ENCODE peak calls at places on chromosome 18, in eight cellular contexts. V is astrocyte of the spinal cord, R is A549, A is left ventricle myocardium inferior, E is heart right ventricle, B is uterus, J is BE2C, Q is cardiac muscle cell. N is an unnamed sample.

GRCh38 chr18:43061816-43062215 is 53.7 kb downstream of the RIT2 start:
- DNase-seq in V (no peak), R (no peak), A (no peak), E (no peak), B (no peak), J (no peak), Q (no peak), N (no peak)

GRCh38 chr18:52334896-52335295 is 5.1 kb upstream of the DCC start:
- DNase-seq in V (peak; percentile 82), R (no peak), A (no peak), E (no peak), B (no peak), J (no peak), Q (no peak), N (no peak)

GRCh38 chr18:46388295-46388694 is 268.7 kb downstream of the LOXHD1 start:
- DNase-seq in V (no peak), R (no peak), A (no peak), E (no peak), B (no peak), J (no peak), Q (no peak), N (no peak)

GRCh38 chr18:48407358-48407757 is 1.8 kb downstream of the ZBTB7C start:
- DNase-seq in V (no peak), R (no peak), A (no peak), E (no peak), B (no peak), J (no peak), Q (no peak), N (no peak)

GRCh38 chr18:72799106-72799505 is 68.7 kb downstream of the NETO1 start:
- DNase-seq in V (no peak), R (no peak), A (no peak), E (no peak), B (no peak), J (no peak), Q (no peak), N (no peak)

GRCh38 chr18:29383311-29384273 is 1206.7 kb upstream of the CDH2 start:
- DNase-seq in V (peak; percentile 72), R (no peak), A (no peak), E (no peak), B (no peak), J (no peak), Q (no peak), N (peak; percentile 13)

GRCh38 chr18:9172506-9173127 is 36.0 kb downstream of the ANKRD12 start:
- DNase-seq in V (no peak), R (no peak), A (no peak), E (no peak), B (no peak), J (no peak), Q (no peak), N (peak; percentile 10)

GRCh38 chr18:51622676-51623075 is 425.2 kb upstream of the MEX3C start:
- DNase-seq in V (no peak), R (no peak), A (no peak), E (no peak), B (no peak), J (peak; percentile 34), Q (no peak), N (no peak)

GRCh38 chr18:3342628-3343027 is 80.7 kb downstream of the MYL12B start:
- DNase-seq in V (no peak), R (no peak), A (no peak), E (no peak), B (no peak), J (no peak), Q (no peak), N (no peak)

GRCh38 chr18:9629709-9630108 is 15.3 kb upstream of the PPP4R1 start:
- DNase-seq in V (peak; percentile 26), R (no peak), A (no peak), E (no peak), B (no peak), J (no peak), Q (no peak), N (peak; percentile 76)

GRCh38 chr18:10544093-10544748 is 18.4 kb downstream of the NAPG start:
- DNase-seq in V (no peak), R (no peak), A (no peak), E (no peak), B (no peak), J (no peak), Q (no peak), N (no peak)

GRCh38 chr18:63949068-63949737 is at the start of gene HMSD:
- DNase-seq in V (peak; percentile 50), R (peak; percentile 40), A (peak; percentile 52), E (no peak), B (peak; percentile 25), J (peak; percentile 55), Q (peak; percentile 62), N (no peak)

DNA sequence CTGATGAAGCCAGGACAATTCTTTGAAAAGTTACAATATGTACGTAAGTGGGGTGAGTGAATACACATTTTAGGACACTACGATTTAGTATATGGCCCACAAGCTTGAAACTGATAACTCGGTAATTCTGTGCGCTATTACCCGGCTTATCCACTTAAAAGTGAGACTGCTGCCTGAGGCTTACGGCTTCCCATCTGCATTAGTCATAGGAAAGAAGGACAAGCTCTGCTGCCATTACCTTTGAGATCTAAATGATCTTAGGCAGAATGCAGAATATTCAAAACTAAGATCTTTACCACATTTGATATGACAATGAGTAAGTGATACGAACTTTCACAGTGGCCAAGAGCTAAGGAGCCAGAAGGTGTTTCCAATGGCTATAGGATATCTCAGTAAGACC is 133.3 kb downstream of the GAREM1 start:
- DNase-seq in V (no peak), R (no peak), A (no peak), E (no peak), B (no peak), J (no peak), Q (no peak), N (no peak)
- H3K4me3 ChIP-seq in V (no peak overlapping the region), R (no peak overlapping the region), A (no peak overlapping the region), E (no peak overlapping the region), B (no peak overlapping the region), J (no peak overlapping the region), Q (no peak overlapping the region), N (no peak overlapping the region)

GRCh38 chr18:77407733-77408132 is 158.1 kb downstream of the GALR1 start:
- DNase-seq in V (no peak), R (peak; percentile 3), A (no peak), E (no peak), B (no peak), J (no peak), Q (no peak), N (no peak)
- TF ChIP-seq CTCF in V (no peak), R (no peak), A (no peak), E (no peak), B (no peak), J (no peak), Q (no peak), N (no peak)

GRCh38 chr18:498901-499300 is 1.6 kb downstream of the COLEC12 start:
- DNase-seq in V (peak; percentile 26), R (no peak), A (no peak), E (no peak), B (no peak), J (no peak), Q (no peak), N (no peak)
- H3K4me3 ChIP-seq in V (peak overlapping the region; percentile 59), R (peak overlapping the region; percentile 41), A (peak overlapping the region; percentile 61), E (peak overlapping the region; percentile 43), B (peak overlapping the region; percentile 43), J (no peak overlapping the region), Q (peak overlapping the region; percentile 97), N (peak overlapping the region; percentile 52)

GRCh38 chr18:79461627-79462026 is 65.9 kb downstream of the NFATC1 start:
- DNase-seq in V (no peak), R (no peak), A (no peak), E (no peak), B (no peak), J (no peak), Q (no peak), N (no peak)

GRCh38 chr18:79459946-79460345 is 64.2 kb downstream of the NFATC1 start:
- DNase-seq in V (no peak), R (no peak), A (no peak), E (no peak), B (no peak), J (no peak), Q (no peak), N (no peak)

GRCh38 chr18:79458131-79458838 is 62.6 kb downstream of the NFATC1 start:
- DNase-seq in V (peak; percentile 80), R (peak; percentile 44), A (peak; percentile 76), E (peak; percentile 80), B (peak; percentile 82), J (no peak), Q (peak; percentile 58), N (peak; percentile 86)

GRCh38 chr18:79458917-79459803 is 63.4 kb downstream of the NFATC1 start:
- DNase-seq in V (no peak), R (no peak), A (no peak), E (peak; percentile 42), B (no peak), J (no peak), Q (no peak), N (no peak)

DNA sequence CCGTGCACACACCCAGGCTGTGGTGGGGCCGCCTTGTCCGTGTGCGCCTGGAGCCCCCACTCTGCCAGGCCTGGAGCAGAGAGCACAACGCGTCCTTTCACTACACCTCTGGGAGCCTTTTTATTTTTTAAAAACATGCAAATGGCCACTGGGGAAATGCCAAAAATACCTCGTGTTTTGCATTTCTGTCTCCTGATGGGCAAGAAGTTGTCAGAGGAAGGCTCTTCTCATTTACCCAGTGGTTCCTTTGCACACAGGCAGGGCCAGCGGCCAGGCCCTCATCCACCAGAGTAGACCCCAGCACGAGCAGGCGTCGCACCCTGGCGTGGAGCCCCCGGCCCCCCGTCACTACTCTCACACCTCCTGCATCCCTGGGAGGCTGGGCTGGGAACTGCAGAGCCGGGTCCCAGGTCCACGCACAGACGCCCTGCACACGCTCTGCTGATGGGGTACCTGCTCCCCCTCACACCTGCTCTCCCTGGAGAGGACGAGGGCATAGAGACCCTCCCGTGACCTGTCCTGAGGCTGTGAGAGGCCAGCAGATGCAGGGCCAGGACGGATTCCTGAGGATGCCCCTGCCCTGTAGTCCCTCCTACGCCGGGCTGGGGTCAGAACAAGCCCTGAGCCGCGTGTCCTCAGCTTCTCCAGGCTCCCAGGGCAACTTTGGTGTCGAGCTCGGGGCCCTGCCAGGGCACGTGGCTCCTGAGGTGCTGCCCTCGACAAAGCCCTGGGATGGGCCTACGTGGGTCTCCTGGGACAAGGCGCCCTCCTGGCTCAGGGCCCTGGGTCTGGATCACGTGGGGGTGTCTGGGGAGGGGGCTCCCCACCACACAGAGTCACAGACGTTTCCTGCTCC is 64.9 kb downstream of the NFATC1 start:
- DNase-seq in V (no peak), R (no peak), A (no peak), E (no peak), B (no peak), J (no peak), Q (no peak), N (no peak)
- TF ChIP-seq CTCF in V (no peak), R (no peak), A (no peak), E (no peak), B (no peak), J (no peak), Q (no peak), N (no peak)

GRCh38 chr18:62925031-62925688 is 209.8 kb downstream of the PHLPP1 start:
- DNase-seq in V (peak; percentile 41), R (no peak), A (no peak), E (no peak), B (no peak), J (no peak), Q (no peak), N (peak; percentile 69)
- H3K4me3 ChIP-seq in V (no peak overlapping the region), R (no peak overlapping the region), A (no peak overlapping the region), E (no peak overlapping the region), B (no peak overlapping the region), J (no peak overlapping the region), Q (no peak overlapping the region), N (no peak overlapping the region)

N was measured in retinal pigment epithelial cell.